ENCODE peak calls at places on chromosomes 5 and 9, in six cellular contexts. One of them, this sample, is unnamed.

GRCh38 chr9:83015897-83016296 is 47.0 kb downstream of the RASEF start:
- DNase-seq in posterior vena cava: no peak
- DNase-seq in NCI-H1105: no peak
- DNase-seq in mesenchymal stem cell: no peak
- DNase-seq in activated CD8-positive, alpha-beta memory T cell treated with anti-CD3 and anti-CD28 coated beads for 24 hours: no peak
- DNase-seq in Ammon's horn: no peak
- DNase-seq in this sample: no peak

GRCh38 chr9:4509590-4509984 is 19.3 kb downstream of the SLC1A1 start:
- DNase-seq in NCI-H1105: no peak
- DNase-seq in mesenchymal stem cell: no peak
- DNase-seq in Ammon's horn: no peak
- DNase-seq in posterior vena cava: no peak
- DNase-seq in activated CD8-positive, alpha-beta memory T cell treated with anti-CD3 and anti-CD28 coated beads for 24 hours: no peak
- DNase-seq in this sample: no peak

GRCh38 chr5:35158627-35159369 is 71.5 kb downstream of the PRLR start:
- DNase-seq in Ammon's horn: no peak
- DNase-seq in NCI-H1105: no peak
- DNase-seq in mesenchymal stem cell: peak; percentile 35
- DNase-seq in posterior vena cava: no peak
- DNase-seq in activated CD8-positive, alpha-beta memory T cell treated with anti-CD3 and anti-CD28 coated beads for 24 hours: no peak
- DNase-seq in this sample: no peak

GRCh38 chr9:72978724-72979123 is 25.9 kb upstream of the ALDH1A1 start:
- DNase-seq in Ammon's horn: no peak
- DNase-seq in mesenchymal stem cell: no peak
- DNase-seq in NCI-H1105: no peak
- DNase-seq in posterior vena cava: no peak
- DNase-seq in activated CD8-positive, alpha-beta memory T cell treated with anti-CD3 and anti-CD28 coated beads for 24 hours: no peak
- DNase-seq in this sample: no peak

GRCh38 chr5:107615173-107615856 is 55.4 kb downstream of the EFNA5 start:
- DNase-seq in activated CD8-positive, alpha-beta memory T cell treated with anti-CD3 and anti-CD28 coated beads for 24 hours: no peak
- DNase-seq in Ammon's horn: no peak
- DNase-seq in mesenchymal stem cell: peak; percentile 66
- DNase-seq in posterior vena cava: no peak
- DNase-seq in NCI-H1105: no peak
- DNase-seq in this sample: no peak

GRCh38 chr5:154677921-154678320 is 77.3 kb upstream of the LARP1 start:
- DNase-seq in posterior vena cava: no peak
- DNase-seq in Ammon's horn: no peak
- DNase-seq in NCI-H1105: no peak
- DNase-seq in mesenchymal stem cell: peak; percentile 42
- DNase-seq in activated CD8-positive, alpha-beta memory T cell treated with anti-CD3 and anti-CD28 coated beads for 24 hours: no peak
- DNase-seq in this sample: no peak

GRCh38 chr9:7879551-7880245 is 80.1 kb upstream of the DMAC1 start:
- DNase-seq in NCI-H1105: no peak
- DNase-seq in mesenchymal stem cell: no peak
- DNase-seq in Ammon's horn: no peak
- DNase-seq in activated CD8-positive, alpha-beta memory T cell treated with anti-CD3 and anti-CD28 coated beads for 24 hours: peak; percentile 61
- DNase-seq in posterior vena cava: no peak
- DNase-seq in this sample: no peak

GRCh38 chr9:95089916-95090791 is 227.4 kb downstream of the FANCC start:
- DNase-seq in posterior vena cava: peak; percentile 83
- DNase-seq in mesenchymal stem cell: no peak
- DNase-seq in Ammon's horn: no peak
- DNase-seq in activated CD8-positive, alpha-beta memory T cell treated with anti-CD3 and anti-CD28 coated beads for 24 hours: no peak
- DNase-seq in NCI-H1105: no peak
- DNase-seq in this sample: peak; percentile 72

GRCh38 chr5:59021286-59021673 is 438.4 kb downstream of the RAB3C start:
- DNase-seq in NCI-H1105: no peak
- DNase-seq in Ammon's horn: no peak
- DNase-seq in activated CD8-positive, alpha-beta memory T cell treated with anti-CD3 and anti-CD28 coated beads for 24 hours: no peak
- DNase-seq in mesenchymal stem cell: no peak
- DNase-seq in posterior vena cava: no peak
- DNase-seq in this sample: no peak

GRCh38 chr9:77556396-77556795 is 91.7 kb downstream of the GNA14 start:
- DNase-seq in Ammon's horn: no peak
- DNase-seq in NCI-H1105: no peak
- DNase-seq in mesenchymal stem cell: no peak
- DNase-seq in activated CD8-positive, alpha-beta memory T cell treated with anti-CD3 and anti-CD28 coated beads for 24 hours: no peak
- DNase-seq in posterior vena cava: no peak
- DNase-seq in this sample: no peak

GRCh38 chr9:129878253-129878652 is 43.0 kb downstream of the USP20 start:
- DNase-seq in posterior vena cava: no peak
- DNase-seq in activated CD8-positive, alpha-beta memory T cell treated with anti-CD3 and anti-CD28 coated beads for 24 hours: no peak
- DNase-seq in mesenchymal stem cell: no peak
- DNase-seq in NCI-H1105: no peak
- DNase-seq in Ammon's horn: no peak
- DNase-seq in this sample: no peak

GRCh38 chr5:126972062-126972895 is 58.1 kb downstream of the MARCHF3 start:
- DNase-seq in NCI-H1105: no peak
- DNase-seq in posterior vena cava: no peak
- DNase-seq in Ammon's horn: peak; percentile 23
- DNase-seq in activated CD8-positive, alpha-beta memory T cell treated with anti-CD3 and anti-CD28 coated beads for 24 hours: peak; percentile 72
- DNase-seq in mesenchymal stem cell: no peak
- DNase-seq in this sample: no peak

GRCh38 chr5:167061695-167062094 is 1229.8 kb upstream of the WWC1 start:
- DNase-seq in NCI-H1105: no peak
- DNase-seq in posterior vena cava: no peak
- DNase-seq in mesenchymal stem cell: no peak
- DNase-seq in activated CD8-positive, alpha-beta memory T cell treated with anti-CD3 and anti-CD28 coated beads for 24 hours: no peak
- DNase-seq in Ammon's horn: no peak
- DNase-seq in this sample: no peak

GRCh38 chr9:135583686-135584011 is 22.1 kb downstream of the PAEP start:
- DNase-seq in NCI-H1105: no peak
- DNase-seq in mesenchymal stem cell: no peak
- DNase-seq in Ammon's horn: no peak
- DNase-seq in activated CD8-positive, alpha-beta memory T cell treated with anti-CD3 and anti-CD28 coated beads for 24 hours: no peak
- DNase-seq in posterior vena cava: no peak
- DNase-seq in this sample: peak; percentile 39

GRCh38 chr5:155546075-155546474 is 532.5 kb downstream of the KIF4B start:
- DNase-seq in posterior vena cava: no peak
- DNase-seq in Ammon's horn: no peak
- DNase-seq in mesenchymal stem cell: no peak
- DNase-seq in activated CD8-positive, alpha-beta memory T cell treated with anti-CD3 and anti-CD28 coated beads for 24 hours: no peak
- DNase-seq in NCI-H1105: no peak
- DNase-seq in this sample: no peak

GRCh38 chr9:136185596-136185995 is 19.3 kb downstream of the LHX3 start:
- DNase-seq in mesenchymal stem cell: no peak
- DNase-seq in Ammon's horn: no peak
- DNase-seq in activated CD8-positive, alpha-beta memory T cell treated with anti-CD3 and anti-CD28 coated beads for 24 hours: no peak
- DNase-seq in posterior vena cava: no peak
- DNase-seq in NCI-H1105: no peak
- DNase-seq in this sample: no peak

GRCh38 chr5:157944938-157945337 is 86.0 kb upstream of the CLINT1 start:
- DNase-seq in posterior vena cava: no peak
- DNase-seq in activated CD8-positive, alpha-beta memory T cell treated with anti-CD3 and anti-CD28 coated beads for 24 hours: no peak
- DNase-seq in Ammon's horn: no peak
- DNase-seq in mesenchymal stem cell: no peak
- DNase-seq in NCI-H1105: no peak
- DNase-seq in this sample: no peak

This sample was measured in psoas muscle.